ENCODE peak calls at places on chromosome 14, in eight cellular contexts. One of them, this sample, is unnamed.

GRCh38 chr14:91310620-91311283 is 66.2 kb upstream of the GPR68 start:
- DNase-seq in gastrocnemius medialis: no peak
- DNase-seq in lower lobe of right lung: peak
- DNase-seq in upper lobe of right lung: no peak
- DNase-seq in transverse colon: no peak
- DNase-seq in AG09309: no peak
- DNase-seq in epithelial cell of proximal tubule: no peak
- DNase-seq in bronchial epithelial cell: no peak
- DNase-seq in this sample: no peak

GRCh38 chr14:104756477-104757237 is 3.7 kb downstream of the SIVA1 start:
- DNase-seq in AG09309: no peak
- DNase-seq in bronchial epithelial cell: no peak
- DNase-seq in upper lobe of right lung: no peak
- DNase-seq in transverse colon: no peak
- DNase-seq in gastrocnemius medialis: no peak
- DNase-seq in epithelial cell of proximal tubule: no peak
- DNase-seq in lower lobe of right lung: no peak
- DNase-seq in this sample: no peak

GRCh38 chr14:104389326-104390220 is 190.0 kb upstream of the C14orf180 start:
- DNase-seq in AG09309: no peak
- DNase-seq in gastrocnemius medialis: no peak
- DNase-seq in lower lobe of right lung: no peak
- DNase-seq in epithelial cell of proximal tubule: no peak
- DNase-seq in transverse colon: no peak
- DNase-seq in bronchial epithelial cell: no peak
- DNase-seq in upper lobe of right lung: peak
- DNase-seq in this sample: no peak

GRCh38 chr14:34604990-34605389 is 25.0 kb downstream of the SNX6 start:
- DNase-seq in lower lobe of right lung: no peak
- DNase-seq in gastrocnemius medialis: no peak
- DNase-seq in AG09309: no peak
- DNase-seq in epithelial cell of proximal tubule: no peak
- DNase-seq in transverse colon: no peak
- DNase-seq in upper lobe of right lung: no peak
- DNase-seq in bronchial epithelial cell: peak
- DNase-seq in this sample: peak

GRCh38 chr14:63045612-63046320 is 508 bp upstream of the KCNH5 start:
- DNase-seq in gastrocnemius medialis: no peak
- DNase-seq in bronchial epithelial cell: no peak
- DNase-seq in transverse colon: no peak
- DNase-seq in lower lobe of right lung: peak
- DNase-seq in upper lobe of right lung: peak
- DNase-seq in epithelial cell of proximal tubule: no peak
- DNase-seq in AG09309: no peak
- DNase-seq in this sample: no peak

GRCh38 chr14:85444685-85445084 is 85.3 kb upstream of the FLRT2 start:
- DNase-seq in upper lobe of right lung: no peak
- DNase-seq in lower lobe of right lung: no peak
- DNase-seq in bronchial epithelial cell: no peak
- DNase-seq in AG09309: no peak
- DNase-seq in gastrocnemius medialis: no peak
- DNase-seq in epithelial cell of proximal tubule: peak
- DNase-seq in transverse colon: no peak
- DNase-seq in this sample: peak

GRCh38 chr14:50060871-50061663 is 55.3 kb downstream of the VCPKMT start:
- DNase-seq in AG09309: peak
- DNase-seq in transverse colon: peak
- DNase-seq in epithelial cell of proximal tubule: peak
- DNase-seq in upper lobe of right lung: peak
- DNase-seq in lower lobe of right lung: no peak
- DNase-seq in bronchial epithelial cell: peak
- DNase-seq in gastrocnemius medialis: peak
- DNase-seq in this sample: peak

GRCh38 chr14:67395086-67395875 is 16.7 kb downstream of the PLEK2 start:
- DNase-seq in lower lobe of right lung: no peak
- DNase-seq in upper lobe of right lung: no peak
- DNase-seq in epithelial cell of proximal tubule: no peak
- DNase-seq in bronchial epithelial cell: no peak
- DNase-seq in AG09309: no peak
- DNase-seq in gastrocnemius medialis: no peak
- DNase-seq in transverse colon: no peak
- DNase-seq in this sample: no peak

GRCh38 chr14:67432088-67432564 is 20.2 kb upstream of the PLEK2 start:
- DNase-seq in epithelial cell of proximal tubule: no peak
- DNase-seq in gastrocnemius medialis: no peak
- DNase-seq in lower lobe of right lung: no peak
- DNase-seq in upper lobe of right lung: no peak
- DNase-seq in AG09309: peak
- DNase-seq in transverse colon: no peak
- DNase-seq in bronchial epithelial cell: no peak
- DNase-seq in this sample: no peak

GRCh38 chr14:65472189-65472588 is 59.7 kb downstream of the FUT8 start:
- DNase-seq in transverse colon: no peak
- DNase-seq in AG09309: no peak
- DNase-seq in epithelial cell of proximal tubule: no peak
- DNase-seq in upper lobe of right lung: no peak
- DNase-seq in lower lobe of right lung: no peak
- DNase-seq in bronchial epithelial cell: no peak
- DNase-seq in gastrocnemius medialis: no peak
- DNase-seq in this sample: no peak

GRCh38 chr14:94408546-94409095 is 20.2 kb upstream of the SERPINA1 start:
- DNase-seq in transverse colon: no peak
- DNase-seq in epithelial cell of proximal tubule: no peak
- DNase-seq in upper lobe of right lung: no peak
- DNase-seq in bronchial epithelial cell: no peak
- DNase-seq in lower lobe of right lung: no peak
- DNase-seq in gastrocnemius medialis: no peak
- DNase-seq in AG09309: no peak
- DNase-seq in this sample: no peak

GRCh38 chr14:94559638-94560290 is 1.5 kb upstream of the SERPINA4 start:
- DNase-seq in upper lobe of right lung: no peak
- DNase-seq in bronchial epithelial cell: no peak
- DNase-seq in gastrocnemius medialis: peak
- DNase-seq in transverse colon: no peak
- DNase-seq in epithelial cell of proximal tubule: no peak
- DNase-seq in lower lobe of right lung: no peak
- DNase-seq in AG09309: no peak
- DNase-seq in this sample: no peak

GRCh38 chr14:23056956-23057756 is at the start of gene CDH24:
- DNase-seq in gastrocnemius medialis: peak
- DNase-seq in bronchial epithelial cell: peak
- DNase-seq in lower lobe of right lung: peak
- DNase-seq in AG09309: no peak
- DNase-seq in transverse colon: peak
- DNase-seq in epithelial cell of proximal tubule: no peak
- DNase-seq in upper lobe of right lung: peak
- DNase-seq in this sample: peak

GRCh38 chr14:62614117-62614516 is 431.1 kb downstream of the KCNH5 start:
- DNase-seq in transverse colon: no peak
- DNase-seq in upper lobe of right lung: no peak
- DNase-seq in gastrocnemius medialis: no peak
- DNase-seq in bronchial epithelial cell: no peak
- DNase-seq in lower lobe of right lung: no peak
- DNase-seq in epithelial cell of proximal tubule: no peak
- DNase-seq in AG09309: no peak
- DNase-seq in this sample: no peak

DNA sequence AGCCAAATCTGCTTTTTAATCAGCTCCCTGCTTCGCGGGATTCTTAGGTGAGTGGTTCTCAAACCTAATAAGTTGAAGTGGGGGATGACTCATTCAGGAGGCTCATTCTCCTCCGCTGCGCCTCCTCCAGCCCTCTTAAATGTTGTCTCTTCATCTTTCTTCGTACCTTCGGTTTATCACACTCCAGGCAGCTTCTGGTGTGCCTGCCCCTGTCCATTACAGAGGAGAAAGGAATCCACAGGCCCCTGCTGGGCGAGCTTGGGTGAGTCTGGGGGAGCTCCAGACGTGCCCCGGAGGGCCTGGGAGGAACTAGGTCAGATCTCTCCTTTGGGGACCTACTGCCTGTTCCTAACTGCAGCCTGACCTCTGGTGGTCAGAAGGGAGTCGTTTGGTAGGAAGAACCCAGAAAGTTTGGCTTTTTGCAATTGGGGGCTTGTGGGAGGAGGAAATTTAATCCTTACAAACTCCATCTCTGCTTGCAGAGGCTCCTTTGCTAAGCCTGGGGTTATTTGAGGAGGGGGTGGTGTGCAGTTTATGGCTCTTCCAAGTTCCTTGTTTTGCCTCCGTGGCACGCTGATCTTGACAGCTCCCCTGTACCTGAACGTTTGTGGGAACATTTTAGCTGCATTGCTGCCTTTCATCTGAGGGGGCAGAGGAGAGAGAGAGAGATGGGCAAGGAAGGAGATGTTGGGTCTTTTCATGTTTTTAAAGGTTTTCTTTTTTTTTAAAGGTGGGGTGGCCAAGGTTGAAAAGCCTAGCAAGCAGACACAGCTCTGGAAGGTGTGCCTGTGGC is 84.1 kb upstream of the GNG2 start:
- DNase-seq in transverse colon: peak
- DNase-seq in AG09309: no peak
- DNase-seq in upper lobe of right lung: no peak
- DNase-seq in lower lobe of right lung: no peak
- DNase-seq in epithelial cell of proximal tubule: no peak
- DNase-seq in gastrocnemius medialis: peak
- DNase-seq in bronchial epithelial cell: peak
- DNase-seq in this sample: peak
- TF ChIP-seq CTCF in transverse colon: peak
- TF ChIP-seq CTCF in AG09309: peak
- TF ChIP-seq CTCF in upper lobe of right lung: peak
- TF ChIP-seq CTCF in lower lobe of right lung: peak
- TF ChIP-seq CTCF in epithelial cell of proximal tubule: peak
- TF ChIP-seq CTCF in gastrocnemius medialis: peak
- TF ChIP-seq CTCF in bronchial epithelial cell: peak
- TF ChIP-seq CTCF in this sample: peak

GRCh38 chr14:52146504-52146903 is 77.6 kb upstream of the NID2 start:
- DNase-seq in upper lobe of right lung: no peak
- DNase-seq in transverse colon: no peak
- DNase-seq in lower lobe of right lung: no peak
- DNase-seq in AG09309: no peak
- DNase-seq in epithelial cell of proximal tubule: no peak
- DNase-seq in bronchial epithelial cell: no peak
- DNase-seq in gastrocnemius medialis: no peak
- DNase-seq in this sample: no peak
- TF ChIP-seq CTCF in upper lobe of right lung: no peak
- TF ChIP-seq CTCF in transverse colon: no peak
- TF ChIP-seq CTCF in lower lobe of right lung: no peak
- TF ChIP-seq CTCF in AG09309: peak
- TF ChIP-seq CTCF in epithelial cell of proximal tubule: peak
- TF ChIP-seq CTCF in bronchial epithelial cell: no peak
- TF ChIP-seq CTCF in gastrocnemius medialis: no peak
- TF ChIP-seq CTCF in this sample: no peak

GRCh38 chr14:56282179-56282578 is 164.0 kb downstream of the PELI2 start:
- DNase-seq in transverse colon: no peak
- DNase-seq in AG09309: no peak
- DNase-seq in epithelial cell of proximal tubule: no peak
- DNase-seq in bronchial epithelial cell: no peak
- DNase-seq in lower lobe of right lung: no peak
- DNase-seq in upper lobe of right lung: no peak
- DNase-seq in gastrocnemius medialis: no peak
- DNase-seq in this sample: no peak

GRCh38 chr14:56284641-56285040 is 166.4 kb downstream of the PELI2 start:
- DNase-seq in upper lobe of right lung: no peak
- DNase-seq in bronchial epithelial cell: no peak
- DNase-seq in lower lobe of right lung: no peak
- DNase-seq in gastrocnemius medialis: no peak
- DNase-seq in transverse colon: no peak
- DNase-seq in AG09309: no peak
- DNase-seq in epithelial cell of proximal tubule: no peak
- DNase-seq in this sample: no peak

GRCh38 chr14:56278383-56278782 is 160.2 kb downstream of the PELI2 start:
- DNase-seq in lower lobe of right lung: no peak
- DNase-seq in transverse colon: no peak
- DNase-seq in epithelial cell of proximal tubule: no peak
- DNase-seq in bronchial epithelial cell: no peak
- DNase-seq in gastrocnemius medialis: no peak
- DNase-seq in AG09309: no peak
- DNase-seq in upper lobe of right lung: no peak
- DNase-seq in this sample: no peak

DNA sequence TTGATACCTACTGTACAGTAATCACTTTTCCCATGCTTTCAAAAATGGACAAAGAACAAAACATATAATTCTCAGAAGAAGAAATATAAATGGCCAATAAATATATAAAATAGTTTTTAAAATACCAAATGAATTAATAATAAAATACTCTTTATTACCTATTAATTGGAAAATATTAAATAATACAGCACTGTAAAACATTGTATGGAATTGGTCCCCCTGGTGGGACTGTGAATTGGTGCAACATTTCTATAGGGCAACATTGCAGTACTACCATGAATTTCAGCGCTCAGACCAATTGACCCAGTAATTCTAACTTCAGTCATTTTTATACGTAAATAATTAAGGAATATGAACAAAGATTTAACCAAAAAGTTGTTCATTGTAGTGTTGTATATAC is 162.6 kb downstream of the PELI2 start:
- DNase-seq in epithelial cell of proximal tubule: no peak
- DNase-seq in transverse colon: no peak
- DNase-seq in upper lobe of right lung: no peak
- DNase-seq in gastrocnemius medialis: no peak
- DNase-seq in bronchial epithelial cell: no peak
- DNase-seq in lower lobe of right lung: no peak
- DNase-seq in AG09309: no peak
- DNase-seq in this sample: no peak
- TF ChIP-seq CTCF in epithelial cell of proximal tubule: peak
- TF ChIP-seq CTCF in transverse colon: no peak
- TF ChIP-seq CTCF in upper lobe of right lung: no peak
- TF ChIP-seq CTCF in gastrocnemius medialis: no peak
- TF ChIP-seq CTCF in bronchial epithelial cell: no peak
- TF ChIP-seq CTCF in lower lobe of right lung: no peak
- TF ChIP-seq CTCF in AG09309: no peak
- TF ChIP-seq CTCF in this sample: no peak

GRCh38 chr14:88791629-88792571 is 853 bp downstream of the EML5 start:
- DNase-seq in transverse colon: peak
- DNase-seq in gastrocnemius medialis: no peak
- DNase-seq in bronchial epithelial cell: no peak
- DNase-seq in epithelial cell of proximal tubule: no peak
- DNase-seq in AG09309: no peak
- DNase-seq in upper lobe of right lung: peak
- DNase-seq in lower lobe of right lung: peak
- DNase-seq in this sample: no peak

GRCh38 chr14:88793259-88793625 is 489 bp upstream of the EML5 start:
- DNase-seq in gastrocnemius medialis: no peak
- DNase-seq in transverse colon: no peak
- DNase-seq in bronchial epithelial cell: no peak
- DNase-seq in AG09309: no peak
- DNase-seq in lower lobe of right lung: no peak
- DNase-seq in upper lobe of right lung: no peak
- DNase-seq in epithelial cell of proximal tubule: no peak
- DNase-seq in this sample: no peak

GRCh38 chr14:88791252-88791621 is 1.5 kb downstream of the EML5 start:
- DNase-seq in AG09309: no peak
- DNase-seq in upper lobe of right lung: no peak
- DNase-seq in lower lobe of right lung: no peak
- DNase-seq in transverse colon: no peak
- DNase-seq in bronchial epithelial cell: no peak
- DNase-seq in gastrocnemius medialis: no peak
- DNase-seq in epithelial cell of proximal tubule: no peak
- DNase-seq in this sample: no peak

GRCh38 chr14:88790501-88791251 is 2.1 kb downstream of the EML5 start:
- DNase-seq in epithelial cell of proximal tubule: no peak
- DNase-seq in transverse colon: no peak
- DNase-seq in bronchial epithelial cell: no peak
- DNase-seq in lower lobe of right lung: no peak
- DNase-seq in upper lobe of right lung: no peak
- DNase-seq in gastrocnemius medialis: no peak
- DNase-seq in AG09309: no peak
- DNase-seq in this sample: no peak

GRCh38 chr14:88792572-88793258 is at the start of gene EML5:
- DNase-seq in bronchial epithelial cell: peak
- DNase-seq in lower lobe of right lung: peak
- DNase-seq in AG09309: no peak
- DNase-seq in epithelial cell of proximal tubule: no peak
- DNase-seq in gastrocnemius medialis: peak
- DNase-seq in upper lobe of right lung: peak
- DNase-seq in transverse colon: peak
- DNase-seq in this sample: peak
- TF ChIP-seq CTCF in bronchial epithelial cell: peak
- TF ChIP-seq CTCF in lower lobe of right lung: peak
- TF ChIP-seq CTCF in AG09309: peak
- TF ChIP-seq CTCF in epithelial cell of proximal tubule: peak
- TF ChIP-seq CTCF in gastrocnemius medialis: peak
- TF ChIP-seq CTCF in upper lobe of right lung: no peak
- TF ChIP-seq CTCF in transverse colon: peak
- TF ChIP-seq CTCF in this sample: peak

This sample was measured in MCF 10A.